ENCODE peak calls at places on chromosomes 7 and 10, in four cellular contexts. P is HepG2, K is K562, S is GM12878. G is an unnamed sample.

GRCh38 chr7:99380823-99381663 is 6.5 kb downstream of the ARPC1B start:
- DNase-seq in S (peak; percentile 88), P (peak; percentile 72), K (no peak), G (no peak)

GRCh38 chr10:132277311-132277741 is 30.4 kb downstream of the STK32C start:
- DNase-seq in K (no peak), S (no peak), P (no peak), G (no peak)

GRCh38 chr7:84389242-84389641 is 194.7 kb upstream of the SEMA3A start:
- DNase-seq in P (no peak), K (no peak), S (peak; percentile 36), G (no peak)

GRCh38 chr10:75612904-75613684 is 181.7 kb downstream of the LRMDA start:
- DNase-seq in P (no peak), S (peak; percentile 50), K (no peak), G (no peak)

GRCh38 chr7:158015403-158016116 is 572.1 kb downstream of the PTPRN2 start:
- DNase-seq in K (no peak), S (no peak), P (no peak), G (no peak)

GRCh38 chr7:76356823-76357222 is 2.0 kb downstream of the YWHAG start:
- DNase-seq in P (no peak), S (no peak), K (no peak), G (peak; percentile 66)

GRCh38 chr10:103640436-103641181 is 147.1 kb downstream of the NEURL1 start:
- DNase-seq in P (no peak), S (no peak), K (no peak), G (no peak)

GRCh38 chr10:125396651-125397050 is 236.3 kb upstream of the CTBP2 start:
- DNase-seq in K (no peak), S (no peak), P (no peak), G (no peak)

GRCh38 chr7:124566576-124566975 is 199.0 kb downstream of the GPR37 start:
- DNase-seq in K (no peak), P (no peak), S (no peak), G (peak; percentile 88)

GRCh38 chr10:46528171-46528671 is 28.2 kb downstream of the GPRIN2 start:
- DNase-seq in K (no peak), S (no peak), P (no peak), G (no peak)

GRCh38 chr10:46520381-46520780 is 36.1 kb downstream of the GPRIN2 start:
- DNase-seq in S (no peak), K (no peak), P (no peak), G (no peak)

GRCh38 chr10:88659725-88660592 is 4.3 kb upstream of the LIPF start:
- DNase-seq in S (no peak), P (no peak), K (no peak), G (no peak)

GRCh38 chr10:17375936-17376584 is 78.3 kb downstream of the ST8SIA6 start:
- DNase-seq in S (no peak), P (peak; percentile 17), K (peak; percentile 31), G (peak; percentile 7)

GRCh38 chr10:21092683-21093524 is 195.8 kb upstream of the NEBL start:
- DNase-seq in S (no peak), K (no peak), P (no peak), G (no peak)

GRCh38 chr10:17989908-17990767 is 38.4 kb downstream of the SLC39A12 start:
- DNase-seq in P (no peak), K (no peak), S (peak; percentile 41), G (peak; percentile 43)

GRCh38 chr10:44032216-44032615 is 352.7 kb downstream of the CXCL12 start:
- DNase-seq in P (no peak), S (no peak), K (no peak), G (no peak)

GRCh38 chr10:77746313-77746712 is 108.7 kb upstream of the KCNMA1 start:
- DNase-seq in K (no peak), S (no peak), P (no peak), G (no peak)

GRCh38 chr10:97575101-97575668 is 2.6 kb downstream of the ANKRD2 start:
- DNase-seq in P (no peak), S (no peak), K (no peak), G (no peak)

GRCh38 chr10:42980553-42981357 is 96.1 kb upstream of the RET start:
- DNase-seq in S (no peak), K (no peak), P (no peak), G (no peak)

GRCh38 chr7:151672706-151673105 is 153.0 kb upstream of the RHEB start:
- DNase-seq in K (no peak), S (no peak), P (no peak), G (no peak)

GRCh38 chr10:47159361-47160228 is 140.4 kb upstream of the GDF10 start:
- DNase-seq in K (no peak), P (no peak), S (no peak), G (no peak)

GRCh38 chr7:2979276-2979675 is 64.4 kb downstream of the CARD11 start:
- DNase-seq in S (no peak), K (no peak), P (no peak), G (no peak)

GRCh38 chr10:132298038-132298935 is 9.5 kb downstream of the STK32C start:
- DNase-seq in P (no peak), K (no peak), S (no peak), G (no peak)

GRCh38 chr7:128404826-128405344 is 4.9 kb downstream of the IMPDH1 start:
- DNase-seq in K (no peak), S (no peak), P (no peak), G (no peak)
- TF ChIP-seq BHLHE40 in K (no peak), S (no peak), P (no peak), G (no peak)

GRCh38 chr7:54397836-54398612 is 144.2 kb upstream of the VSTM2A start:
- DNase-seq in S (no peak), K (no peak), P (no peak), G (no peak)
- TF ChIP-seq CHD4 in S (no peak), K (no peak), P (no peak), G (no peak)

GRCh38 chr10:7411671-7412481 is 1.0 kb upstream of the SFMBT2 start:
- DNase-seq in P (no peak), S (no peak), K (no peak), G (no peak)
- TF ChIP-seq BHLHE40 in P (no peak), S (no peak), K (no peak), G (no peak)

DNA sequence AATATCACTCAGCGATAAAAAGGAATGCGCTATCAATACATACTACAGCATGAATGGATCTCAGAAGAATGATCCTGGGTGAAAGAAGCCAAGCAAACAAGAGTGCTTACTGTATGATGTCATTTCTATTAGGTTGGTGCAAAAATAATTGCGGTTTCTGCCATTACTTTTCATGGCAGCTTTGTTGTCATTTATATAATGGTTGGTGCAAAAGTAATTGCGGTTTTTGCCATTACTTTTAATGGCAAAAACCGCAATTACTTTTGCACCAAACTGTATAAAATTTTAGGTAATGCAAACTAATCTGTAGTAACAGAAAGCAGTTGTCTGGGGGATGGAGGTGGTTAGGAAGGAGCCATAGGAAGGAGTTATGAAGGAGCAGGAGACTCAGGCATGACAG is 318.3 kb upstream of the ZMIZ1 start:
- DNase-seq in P (no peak), S (no peak), K (no peak), G (no peak)
- TF ChIP-seq CHD4 in P (no peak), S (no peak), K (no peak), G (no peak)

GRCh38 chr10:13686331-13686752 is 99.6 kb downstream of the PRPF18 start:
- DNase-seq in S (no peak), K (no peak), P (no peak), G (peak; percentile 13)
- TF ChIP-seq BHLHE40 in S (no peak), K (no peak), P (no peak), G (no peak)

DNA sequence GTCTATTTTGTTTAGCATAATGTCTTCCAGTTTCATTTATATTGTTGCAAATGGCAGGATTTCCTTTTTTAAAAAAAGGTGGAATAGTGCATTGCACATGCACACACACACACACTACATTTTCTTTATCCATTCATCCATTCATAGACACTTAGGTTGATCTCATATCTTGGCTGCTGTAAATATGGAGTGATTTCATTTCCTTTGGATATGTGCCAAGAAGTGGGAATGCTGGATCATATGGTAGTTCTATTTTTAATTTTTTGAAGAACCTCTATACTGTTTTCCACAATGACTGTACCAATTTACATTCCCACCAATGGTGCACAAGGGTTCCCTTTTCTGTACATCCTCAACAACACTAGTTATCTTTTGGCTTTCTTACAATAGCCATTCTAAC is 68.9 kb downstream of the EBLN1 start:
- DNase-seq in P (no peak), K (no peak), S (no peak), G (no peak)
- TF ChIP-seq CHD4 in P (no peak), K (no peak), S (no peak), G (no peak)

DNA sequence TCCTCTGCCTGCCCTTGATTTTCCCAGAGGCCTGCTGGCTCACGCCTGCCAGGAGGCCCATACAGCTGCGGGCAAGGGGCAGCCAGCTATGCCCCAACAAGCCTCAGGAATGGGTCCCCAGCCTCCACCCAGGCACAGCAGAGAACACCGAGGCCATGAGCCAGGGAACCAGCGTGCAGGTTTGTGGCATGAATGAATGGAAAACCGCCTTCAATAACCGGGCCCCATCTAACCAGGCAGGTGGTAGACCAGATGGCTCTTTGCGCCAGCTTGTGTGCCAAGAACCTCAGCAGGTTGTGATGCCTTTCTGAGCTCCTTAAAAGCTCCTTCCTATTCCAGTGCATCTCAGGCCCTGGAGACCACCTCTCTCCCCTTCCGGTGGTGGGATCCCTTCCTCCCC is 50.2 kb downstream of the ELFN1 start:
- DNase-seq in K (no peak), P (no peak), S (no peak), G (no peak)
- TF ChIP-seq BHLHE40 in K (no peak), P (no peak), S (no peak), G (no peak)

G was measured in A549.